ENCODE peak calls at places on chromosomes 12 and 14, in seven cellular contexts. W is neural progenitor cell, H is left lung, I is BE2C, T is sigmoid colon, V is lower lobe of right lung, R is breast epithelium. N is an unnamed sample.

GRCh38 chr14:96191355-96191754 is 13.3 kb upstream of the BDKRB2 start:
- DNase-seq in W (no peak), H (no peak), I (no peak), T (no peak), V (no peak), R (no peak), N (no peak)

GRCh38 chr14:74706101-74706500 is 6.8 kb downstream of the AREL1 start:
- DNase-seq in W (no peak), H (no peak), I (no peak), T (no peak), V (no peak), R (no peak), N (no peak)

GRCh38 chr12:124524231-124524925 is 43.0 kb downstream of the NCOR2 start:
- DNase-seq in W (no peak), H (no peak), I (no peak), T (no peak), V (no peak), R (no peak), N (no peak)

GRCh38 chr14:58898655-58899316 is 261.0 kb downstream of the DACT1 start:
- DNase-seq in W (no peak), H (no peak), I (no peak), T (no peak), V (no peak), R (no peak), N (no peak)

GRCh38 chr12:1213205-1213604 is 222.2 kb downstream of the ERC1 start:
- DNase-seq in W (no peak), H (no peak), I (no peak), T (no peak), V (no peak), R (no peak), N (no peak)

GRCh38 chr14:22379727-22380126 is 209.3 kb downstream of the DAD1 start:
- DNase-seq in W (no peak), H (no peak), I (no peak), T (no peak), V (no peak), R (no peak), N (no peak)

GRCh38 chr12:24979286-24979685 is 30.4 kb upstream of the BCAT1 start:
- DNase-seq in W (no peak), H (peak; percentile 38), I (no peak), T (no peak), V (no peak), R (no peak), N (no peak)

GRCh38 chr12:63064080-63064479 is 86.9 kb downstream of the AVPR1A start:
- DNase-seq in W (no peak), H (no peak), I (no peak), T (no peak), V (no peak), R (no peak), N (no peak)

GRCh38 chr12:115474525-115475353 is 790.8 kb upstream of the TBX3 start:
- DNase-seq in W (no peak), H (no peak), I (no peak), T (no peak), V (no peak), R (no peak), N (no peak)

GRCh38 chr12:102478416-102479098 is 1.8 kb downstream of the IGF1 start:
- DNase-seq in W (peak; percentile 64), H (no peak), I (no peak), T (no peak), V (no peak), R (no peak), N (no peak)

GRCh38 chr14:103626150-103626850 is 2.7 kb upstream of the KLC1 start:
- DNase-seq in W (no peak), H (no peak), I (no peak), T (no peak), V (no peak), R (no peak), N (no peak)

GRCh38 chr12:52810554-52810953 is 3.4 kb downstream of the KRT4 start:
- DNase-seq in W (no peak), H (no peak), I (no peak), T (no peak), V (no peak), R (no peak), N (no peak)

GRCh38 chr14:63454436-63454835 is 88.7 kb downstream of the PPP2R5E start:
- DNase-seq in W (no peak), H (no peak), I (no peak), T (no peak), V (no peak), R (no peak), N (no peak)

GRCh38 chr14:35229495-35230089 is 62.6 kb upstream of the PSMA6 start:
- DNase-seq in W (no peak), H (no peak), I (no peak), T (no peak), V (no peak), R (no peak), N (no peak)

GRCh38 chr12:78473136-78473535 is 391.4 kb upstream of the SYT1 start:
- DNase-seq in W (no peak), H (no peak), I (no peak), T (no peak), V (no peak), R (no peak), N (no peak)

GRCh38 chr12:104359216-104359615 is 55.7 kb downstream of the EID3 start:
- DNase-seq in W (no peak), H (no peak), I (no peak), T (peak; percentile 37), V (no peak), R (no peak), N (no peak)

GRCh38 chr14:77140937-77141591 is 527 bp downstream of the ZDHHC22 start:
- DNase-seq in W (peak; percentile 92), H (no peak), I (peak; percentile 84), T (no peak), V (no peak), R (no peak), N (no peak)

GRCh38 chr12:94925206-94925605 is 78.3 kb downstream of the NDUFA12 start:
- DNase-seq in W (no peak), H (no peak), I (no peak), T (no peak), V (no peak), R (no peak), N (no peak)

GRCh38 chr14:46051801-46052200 is 599.8 kb downstream of the RPL10L start:
- DNase-seq in W (no peak), H (no peak), I (no peak), T (no peak), V (no peak), R (no peak), N (no peak)

GRCh38 chr14:100211893-100212292 is 27.1 kb upstream of the YY1 start:
- DNase-seq in W (no peak), H (peak; percentile 14), I (no peak), T (no peak), V (no peak), R (no peak), N (no peak)
- H3K4me3 ChIP-seq in W (no peak overlapping the region), H (no peak overlapping the region), I (no peak overlapping the region), T (no peak overlapping the region), V (no peak overlapping the region), R (no peak overlapping the region), N (no peak overlapping the region)

GRCh38 chr12:54022960-54023884 is 5.0 kb upstream of the HOXC6 start:
- DNase-seq in W (no peak), H (no peak), I (no peak), T (no peak), V (no peak), R (no peak), N (no peak)

GRCh38 chr12:54021432-54022013 is 6.7 kb upstream of the HOXC6 start:
- DNase-seq in W (peak; percentile 74), H (no peak), I (peak; percentile 76), T (no peak), V (no peak), R (no peak), N (no peak)

GRCh38 chr12:54025507-54026393 is 2.5 kb upstream of the HOXC6 start:
- DNase-seq in W (no peak), H (no peak), I (no peak), T (no peak), V (no peak), R (no peak), N (no peak)

GRCh38 chr12:54024581-54024980 is 3.7 kb upstream of the HOXC6 start:
- DNase-seq in W (no peak), H (no peak), I (no peak), T (no peak), V (no peak), R (no peak), N (no peak)

DNA sequence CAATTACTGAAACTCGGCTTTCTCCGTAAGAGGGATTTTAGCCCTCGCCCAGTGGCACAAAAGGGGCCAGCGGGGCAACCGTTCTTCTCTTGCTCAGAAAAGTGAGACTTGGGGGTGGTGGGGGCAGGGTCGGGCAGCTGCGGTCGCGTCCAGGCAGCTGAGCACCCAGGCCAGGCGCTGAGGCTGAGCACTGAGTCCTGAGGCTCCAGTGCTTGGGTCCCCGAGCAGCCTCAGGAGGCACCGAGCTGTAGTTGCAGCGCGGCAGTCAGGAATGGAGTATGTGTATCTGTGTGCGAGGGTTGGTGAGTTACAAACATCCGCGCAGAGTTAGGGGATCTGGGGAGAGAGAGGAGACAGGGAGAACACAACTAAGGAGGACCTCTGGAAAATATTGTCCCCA is 4.1 kb upstream of the HOXC6 start:
- DNase-seq in W (peak; percentile 59), H (no peak), I (peak; percentile 56), T (no peak), V (no peak), R (no peak), N (no peak)
- H3K27me3 ChIP-seq in W (peaks cover 100% of the 10 kb centered on the region), H (peaks cover 100% of the 10 kb centered on the region), I (no peaks in the 10 kb centered on the region), T (peaks cover 60% of the 10 kb centered on the region), V (peaks cover 100% of the 10 kb centered on the region), R (no peaks in the 10 kb centered on the region), N (peaks cover 93% of the 10 kb centered on the region)

GRCh38 chr14:79965896-79966295 is 245.4 kb downstream of the DIO2 start:
- DNase-seq in W (no peak), H (no peak), I (no peak), T (no peak), V (no peak), R (no peak), N (no peak)

GRCh38 chr14:79967001-79967400 is 244.3 kb downstream of the DIO2 start:
- DNase-seq in W (no peak), H (no peak), I (no peak), T (no peak), V (no peak), R (no peak), N (no peak)

GRCh38 chr14:79961197-79961596 is 250.1 kb downstream of the DIO2 start:
- DNase-seq in W (no peak), H (no peak), I (no peak), T (no peak), V (no peak), R (no peak), N (no peak)
- TF ChIP-seq CTCF in W (no peak), H (no peak), I (no peak), T (no peak), V (no peak), R (no peak), N (no peak)

DNA sequence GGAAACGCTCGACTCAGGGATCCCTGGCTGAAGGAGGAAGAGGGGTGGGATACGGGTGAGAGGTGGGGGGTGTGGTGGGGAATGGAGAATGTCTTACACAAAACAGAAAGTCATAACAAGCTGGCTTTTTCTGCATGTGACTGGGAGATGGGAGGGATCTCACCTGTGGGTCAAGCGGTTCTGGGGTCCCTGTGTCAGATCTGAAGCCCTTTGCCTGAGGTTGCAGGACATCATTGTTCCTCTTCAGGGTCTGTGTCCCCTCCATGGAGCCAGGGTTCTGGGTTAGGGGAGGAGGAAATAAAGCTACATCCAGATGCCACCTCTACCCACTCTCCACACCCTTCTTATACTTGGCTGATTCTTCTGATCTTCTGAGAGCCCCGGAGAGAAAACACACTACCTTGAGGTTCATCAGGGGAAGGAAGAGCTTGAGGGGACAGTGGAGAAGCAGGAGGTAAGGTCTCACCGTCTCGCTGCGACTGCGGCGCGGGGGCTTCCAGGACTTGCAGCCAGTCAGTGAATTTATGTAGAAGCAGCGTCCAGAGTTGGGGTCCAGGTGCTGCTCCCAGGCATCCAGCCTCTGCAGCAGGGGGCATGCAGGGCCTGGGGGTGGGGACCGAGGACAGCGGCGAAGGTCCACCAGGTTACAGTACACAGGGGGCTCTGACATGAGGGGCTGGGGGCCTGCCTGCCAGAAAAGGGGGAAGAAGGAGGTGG is 2.5 kb downstream of the ARHGAP9 start:
- DNase-seq in W (no peak), H (no peak), I (no peak), T (no peak), V (no peak), R (no peak), N (no peak)
- H3K4me3 ChIP-seq in W (no peak overlapping the region), H (peak overlapping the region; percentile 22), I (no peak overlapping the region), T (no peak overlapping the region), V (peak overlapping the region; percentile 57), R (peak overlapping the region; percentile 51), N (peak overlapping the region; percentile 46)

N was measured in upper lobe of right lung.